ENCODE peak calls at places on chromosomes 3 and 15, in eight cellular contexts. D, H, N, A, P, K, I and L are unnamed samples.

GRCh38 chr15:52208306-52208946 is 17.2 kb upstream of the GNB5 start:
- DNase-seq in D (peak), H (no peak), N (peak), A (peak), P (no peak), K (peak), I (peak), L (no peak)

GRCh38 chr15:76150971-76151598 is 91.3 kb downstream of the TMEM266 start:
- DNase-seq in D (peak), H (peak), N (peak), A (peak), P (peak), K (peak), I (peak), L (no peak)

GRCh38 chr3:58679974-58680656 is 13.5 kb upstream of the FAM3D start:
- DNase-seq in D (peak), H (peak), N (no peak), A (no peak), P (no peak), K (no peak), I (no peak), L (no peak)

GRCh38 chr15:29959384-29960137 is 123.2 kb upstream of the GOLGA8J start:
- DNase-seq in D (no peak), H (no peak), N (no peak), A (no peak), P (no peak), K (no peak), I (no peak), L (no peak)

GRCh38 chr3:72255736-72256559 is 471.0 kb upstream of the PROK2 start:
- DNase-seq in D (peak), H (peak), N (no peak), A (no peak), P (no peak), K (no peak), I (no peak), L (no peak)

GRCh38 chr15:73239564-73240208 is 129.1 kb downstream of the HCN4 start:
- DNase-seq in D (peak), H (no peak), N (no peak), A (peak), P (no peak), K (no peak), I (no peak), L (no peak)

GRCh38 chr3:160473978-160474377 is 24.4 kb upstream of the TRIM59 start:
- DNase-seq in D (peak), H (no peak), N (no peak), A (no peak), P (no peak), K (peak), I (no peak), L (no peak)

GRCh38 chr3:196232154-196232881 is 16.0 kb downstream of the SLC51A start:
- DNase-seq in D (no peak), H (no peak), N (no peak), A (no peak), P (no peak), K (no peak), I (no peak), L (no peak)

GRCh38 chr3:106215047-106215446 is 346.2 kb upstream of the CBLB start:
- DNase-seq in D (peak), H (no peak), N (no peak), A (no peak), P (no peak), K (no peak), I (no peak), L (no peak)

GRCh38 chr15:96331141-96331941 is 841 bp downstream of the NR2F2 start:
- DNase-seq in D (peak), H (no peak), N (no peak), A (peak), P (no peak), K (no peak), I (no peak), L (no peak)